ENCODE peak calls at places on chromosomes 11 and 22, in five cellular contexts. X is transverse colon, I is thoracic aorta, J is skeletal muscle cell, E is mesendoderm. G is an unnamed sample.

GRCh38 chr11:103546236-103546635 is 437.0 kb downstream of the DYNC2H1 start:
- DNase-seq in E (no peak), I (no peak), X (no peak), J (no peak), G (no peak)

GRCh38 chr22:38424525-38425080 is 30.4 kb downstream of the KCNJ4 start:
- DNase-seq in J (no peak), X (no peak), E (no peak), I (no peak), G (peak; percentile 30)

GRCh38 chr11:65870706-65871681 is 1.6 kb downstream of the EFEMP2 start:
- DNase-seq in E (no peak), I (no peak), J (no peak), X (no peak), G (no peak)

GRCh38 chr11:67382481-67383136 is 9.2 kb upstream of the RAD9A start:
- DNase-seq in E (peak; percentile 80), X (peak; percentile 89), I (no peak), J (no peak), G (peak; percentile 90)

GRCh38 chr11:6362868-6363678 is 27.2 kb upstream of the SMPD1 start:
- DNase-seq in E (peak; percentile 92), J (peak; percentile 38), I (peak; percentile 72), X (peak; percentile 76), G (peak; percentile 81)

GRCh38 chr11:45025716-45026492 is 75.2 kb upstream of the TP53I11 start:
- DNase-seq in I (no peak), J (no peak), X (peak; percentile 27), E (peak; percentile 71), G (peak; percentile 35)

GRCh38 chr11:58626915-58627483 is 4.5 kb downstream of the CNTF start:
- DNase-seq in E (no peak), J (no peak), X (no peak), I (no peak), G (no peak)

GRCh38 chr11:35615911-35616900 is 2.1 kb upstream of the FJX1 start:
- DNase-seq in J (no peak), E (peak; percentile 37), X (no peak), I (no peak), G (peak; percentile 56)

GRCh38 chr22:44473166-44473565 is 24.9 kb downstream of the RTL6 start:
- DNase-seq in E (no peak), I (no peak), X (no peak), J (no peak), G (no peak)

GRCh38 chr22:40281717-40282116 is 64.6 kb upstream of the ADSL start:
- DNase-seq in X (no peak), I (no peak), E (no peak), J (no peak), G (no peak)

GRCh38 chr11:120306519-120307242 is 18.4 kb upstream of the TLCD5 start:
- DNase-seq in I (no peak), X (peak; percentile 54), E (peak; percentile 78), J (peak; percentile 66), G (no peak)

GRCh38 chr11:104531075-104531474 is 367.1 kb upstream of the PDGFD start:
- DNase-seq in X (no peak), E (peak; percentile 66), J (no peak), I (no peak), G (peak; percentile 13)

GRCh38 chr11:86149813-86150212 is 80.9 kb upstream of the PICALM start:
- DNase-seq in J (no peak), I (no peak), X (no peak), E (no peak), G (no peak)

GRCh38 chr22:44395116-44396005 is 82.6 kb upstream of the SHISAL1 start:
- DNase-seq in J (no peak), X (peak; percentile 4), I (no peak), E (no peak), G (no peak)

GRCh38 chr22:48709453-48709852 is 1118.2 kb downstream of the BRD1 start:
- DNase-seq in I (no peak), J (no peak), E (no peak), X (no peak), G (no peak)

GRCh38 chr22:26673485-26673884 is 16.1 kb downstream of the MIAT start:
- DNase-seq in X (peak; percentile 22), I (no peak), J (no peak), E (no peak), G (peak; percentile 50)

GRCh38 chr11:44568706-44569473 is 3.4 kb downstream of the CD82 start:
- DNase-seq in X (peak; percentile 77), I (peak; percentile 71), J (peak; percentile 86), E (no peak), G (peak; percentile 89)

GRCh38 chr11:120128392-120129172 is 9.3 kb downstream of the TRIM29 start:
- DNase-seq in I (no peak), J (peak; percentile 10), X (peak; percentile 91), E (no peak), G (no peak)

GRCh38 chr11:105315287-105315686 is 175.7 kb upstream of the CARD18 start:
- DNase-seq in X (no peak), I (no peak), E (peak; percentile 45), J (no peak), G (no peak)

GRCh38 chr22:46942816-46943783 is 180.7 kb downstream of the TBC1D22A start:
- DNase-seq in I (no peak), E (no peak), X (no peak), J (peak; percentile 45), G (no peak)

GRCh38 chr11:128776434-128777284 is 82.8 kb downstream of the FLI1 start:
- DNase-seq in I (no peak), E (peak; percentile 86), X (no peak), J (no peak), G (peak; percentile 47)

GRCh38 chr22:25148149-25148691 is 51.4 kb upstream of the CRYBB3 start:
- DNase-seq in I (no peak), J (no peak), X (peak; percentile 81), E (peak; percentile 73), G (no peak)

GRCh38 chr11:1930448-1930802 is 10.9 kb downstream of the TNNT3 start:
- DNase-seq in I (no peak), J (no peak), E (no peak), X (no peak), G (no peak)

GRCh38 chr11:130606781-130607511 is 158.5 kb downstream of the ADAMTS15 start:
- DNase-seq in E (no peak), J (peak; percentile 51), X (no peak), I (no peak), G (no peak)

GRCh38 chr11:112460141-112460540 is 199.5 kb upstream of the PLET1 start:
- DNase-seq in J (no peak), E (no peak), I (no peak), X (no peak), G (no peak)

GRCh38 chr11:11552688-11553087 is 69.1 kb downstream of the GALNT18 start:
- DNase-seq in E (peak; percentile 37), I (no peak), X (peak; percentile 61), J (no peak), G (no peak)

GRCh38 chr11:103730151-103730940 is 306.1 kb upstream of the DDI1 start:
- DNase-seq in I (no peak), J (no peak), X (no peak), E (no peak), G (no peak)

GRCh38 chr11:105181521-105181920 is 42.0 kb upstream of the CARD18 start:
- DNase-seq in E (no peak), I (no peak), J (peak; percentile 45), X (no peak), G (no peak)

GRCh38 chr11:29676993-29677392 is 339.8 kb downstream of the KCNA4 start:
- DNase-seq in I (no peak), J (no peak), X (no peak), E (no peak), G (no peak)

GRCh38 chr11:46382644-46383403 is 1.4 kb downstream of the MDK start:
- DNase-seq in X (no peak), I (no peak), E (peak; percentile 74), J (no peak), G (no peak)
- H3K4me3 ChIP-seq in X (peak overlapping the region; percentile 81), I (peak overlapping the region; percentile 93), E (peak overlapping the region; percentile 91), J (peak overlapping the region; percentile 64), G (no peak overlapping the region)

DNA sequence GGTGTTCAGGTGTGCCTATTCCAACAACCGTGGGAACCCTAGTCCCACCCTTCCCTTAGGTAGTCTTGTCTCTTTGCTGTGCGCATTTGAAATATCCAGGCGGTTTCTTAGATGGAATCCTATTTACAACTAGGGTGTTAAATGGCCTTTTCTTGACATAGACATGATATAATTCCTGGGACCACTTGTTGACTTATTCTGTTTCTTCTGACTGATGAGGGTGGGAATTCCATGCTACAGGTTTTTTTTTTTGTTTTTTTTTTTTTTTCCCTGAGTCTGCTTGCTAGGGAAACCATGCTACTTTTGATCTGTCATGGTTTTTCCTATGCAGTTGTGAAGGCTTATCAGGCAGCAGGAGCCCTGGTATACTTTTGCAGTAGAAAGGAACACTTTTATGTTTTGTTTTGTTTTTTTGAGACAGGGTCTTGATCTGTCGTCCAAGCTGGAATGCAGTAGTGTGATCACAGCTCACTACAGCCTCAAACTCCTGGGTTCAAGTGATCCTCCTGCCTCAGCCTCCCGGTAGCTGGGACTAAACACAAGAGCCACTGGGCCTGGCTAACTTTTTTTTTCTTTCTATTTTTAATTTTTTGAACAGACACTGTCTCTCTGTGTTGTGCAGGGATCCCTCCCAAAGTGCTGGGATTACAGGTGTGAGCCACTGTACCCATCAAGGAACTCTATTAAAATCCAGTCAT is 1.5 kb downstream of the STIM1 start:
- DNase-seq in E (no peak), J (no peak), I (no peak), X (no peak), G (no peak)
- H3K4me3 ChIP-seq in E (no peak overlapping the region), J (peak overlapping the region; percentile 85), I (peak overlapping the region; percentile 99), X (peak overlapping the region; percentile 85), G (peak overlapping the region; percentile 80)

DNA sequence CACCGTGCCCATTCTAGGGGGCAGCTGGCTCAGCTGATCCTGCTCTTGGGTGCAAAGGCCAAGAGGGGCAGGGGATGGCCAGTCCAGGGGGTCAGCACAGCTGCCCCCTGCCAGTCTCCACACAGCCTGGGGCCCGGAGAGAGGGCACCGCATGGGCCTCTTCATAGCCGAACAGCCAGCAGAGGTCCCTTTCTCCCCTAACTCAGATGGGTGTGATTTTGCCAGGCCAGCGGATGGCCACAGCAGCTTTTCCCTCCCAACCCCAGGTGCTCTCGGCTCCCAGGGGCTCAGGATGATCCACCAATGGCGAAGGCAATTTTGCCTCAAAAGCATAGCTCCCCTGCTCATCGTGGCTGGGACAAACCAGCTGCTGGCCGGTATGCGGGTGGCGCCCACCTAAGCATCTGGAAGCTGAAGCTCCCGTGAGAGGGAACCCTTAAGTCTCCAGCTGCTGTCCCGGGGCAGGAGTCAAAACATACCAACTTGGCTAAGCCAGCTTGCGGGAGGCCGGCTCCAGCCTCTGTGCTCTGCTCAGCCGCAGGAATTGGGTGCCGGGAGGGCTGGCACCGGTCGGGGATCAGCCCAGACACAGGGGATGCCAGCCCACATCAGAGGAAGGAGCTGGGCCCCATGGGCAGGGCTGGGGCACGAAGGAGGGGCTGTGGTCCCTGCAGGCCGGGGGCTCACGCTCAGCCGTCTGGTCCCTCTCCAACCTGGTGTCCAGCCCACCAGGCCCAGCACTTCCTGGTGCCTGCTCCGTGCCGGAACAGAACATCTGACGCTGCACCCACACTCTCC is 30.5 kb upstream of the GNB1L start:
- DNase-seq in J (no peak), I (no peak), X (no peak), E (no peak), G (no peak)
- H3K4me3 ChIP-seq in J (no peak overlapping the region), I (no peak overlapping the region), X (no peak overlapping the region), E (no peak overlapping the region), G (no peak overlapping the region)

DNA sequence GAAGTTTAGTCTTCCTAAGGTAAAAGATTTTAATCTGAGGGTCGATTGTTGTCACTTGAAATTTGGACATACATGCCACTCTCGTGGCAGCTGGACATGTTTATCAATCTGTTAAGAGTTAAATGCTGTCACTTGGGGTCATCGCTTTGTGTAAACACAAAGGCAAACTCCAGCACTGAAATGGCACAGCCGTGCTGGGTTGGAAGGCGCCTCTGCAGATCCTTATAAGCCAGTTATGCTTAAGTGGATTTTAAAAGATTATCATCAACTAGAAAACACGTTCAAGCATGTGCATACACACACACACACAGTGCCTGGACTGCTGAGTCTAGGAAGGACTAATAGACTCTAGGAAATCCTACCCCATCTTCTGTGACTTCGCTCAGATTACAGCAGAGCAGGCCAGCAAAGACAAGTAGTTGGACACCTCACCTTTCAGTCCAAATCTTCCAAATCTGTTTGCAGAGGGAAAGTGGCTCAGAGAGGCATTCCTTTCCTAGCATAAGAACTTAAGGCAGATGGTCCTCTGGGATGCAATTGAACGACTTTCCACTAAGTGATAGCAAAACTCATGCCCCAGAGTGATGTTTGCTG is 83.7 kb downstream of the CACNG2 start:
- DNase-seq in I (no peak), X (no peak), J (no peak), E (no peak), G (no peak)
- H3K4me3 ChIP-seq in I (no peak overlapping the region), X (no peak overlapping the region), J (no peak overlapping the region), E (no peak overlapping the region), G (no peak overlapping the region)